ENCODE peak calls at places on chromosome 12, in six cellular contexts. J is A549; N is ovary; H is Peyer's patch; L is CD4-positive, alpha-beta memory T cell; E is spleen. Y is an unnamed sample.

GRCh38 chr12:27505124-27505523 is 18.9 kb upstream of the PPFIBP1 start:
- DNase-seq in J (no peak), E (no peak), N (no peak), L (no peak), H (no peak), Y (no peak)

GRCh38 chr12:46386877-46387629 is 14.5 kb upstream of the SLC38A2 start:
- DNase-seq in H (no peak), N (no peak), J (peak; percentile 47), E (peak; percentile 82), L (no peak), Y (no peak)

GRCh38 chr12:110546339-110546738 is 36.8 kb downstream of the PPTC7 start:
- DNase-seq in J (peak; percentile 28), H (no peak), L (no peak), E (no peak), N (no peak), Y (no peak)

GRCh38 chr12:108622425-108622824 is 11.3 kb downstream of the SELPLG start:
- DNase-seq in E (no peak), H (no peak), J (peak; percentile 65), L (peak; percentile 33), N (no peak), Y (peak; percentile 56)

GRCh38 chr12:113273053-113273725 is 51.9 kb downstream of the TPCN1 start:
- DNase-seq in E (no peak), H (peak; percentile 26), N (no peak), J (no peak), L (no peak), Y (no peak)

GRCh38 chr12:21562859-21563258 is 36.8 kb downstream of the SPX start:
- DNase-seq in N (no peak), L (no peak), J (peak; percentile 46), H (no peak), E (no peak), Y (no peak)

GRCh38 chr12:63918788-63919300 is 74.3 kb downstream of the SRGAP1 start:
- DNase-seq in N (no peak), L (no peak), H (no peak), J (peak; percentile 96), E (no peak), Y (peak; percentile 47)

GRCh38 chr12:126776047-126776446 is 1490.9 kb upstream of the TMEM132C start:
- DNase-seq in J (no peak), L (no peak), H (no peak), E (no peak), N (no peak), Y (no peak)

GRCh38 chr12:108640802-108641445 is 7.2 kb upstream of the SELPLG start:
- DNase-seq in L (no peak), N (no peak), E (peak; percentile 71), J (no peak), H (no peak), Y (no peak)

GRCh38 chr12:89084751-89085150 is 267.6 kb downstream of the DUSP6 start:
- DNase-seq in H (no peak), E (no peak), N (no peak), L (no peak), J (no peak), Y (no peak)

GRCh38 chr12:62757048-62757447 is 177.9 kb downstream of the PPM1H start:
- DNase-seq in J (no peak), H (no peak), N (no peak), L (no peak), E (no peak), Y (no peak)

GRCh38 chr12:54560374-54560858 is 11.0 kb downstream of the PDE1B start:
- DNase-seq in N (peak; percentile 95), L (peak; percentile 88), J (peak; percentile 80), E (peak; percentile 97), H (peak; percentile 80), Y (no peak)

GRCh38 chr12:2803635-2804380 is 8.7 kb upstream of the ITFG2 start:
- DNase-seq in H (no peak), J (no peak), N (no peak), E (peak; percentile 19), L (no peak), Y (no peak)

GRCh38 chr12:53061404-53062010 is 11.6 kb downstream of the TNS2 start:
- DNase-seq in J (peak; percentile 77), N (peak; percentile 54), L (no peak), H (peak; percentile 71), E (peak; percentile 70), Y (peak; percentile 39)

GRCh38 chr12:68557011-68557715 is 53.5 kb upstream of the RAP1B start:
- DNase-seq in J (peak; percentile 20), H (no peak), E (no peak), N (no peak), L (no peak), Y (no peak)

GRCh38 chr12:54993181-54993835 is 8.7 kb upstream of the TESPA1 start:
- DNase-seq in H (no peak), N (peak; percentile 51), J (peak; percentile 75), E (no peak), L (peak; percentile 71), Y (peak; percentile 66)

GRCh38 chr12:52976574-52977071 is 27.7 kb downstream of the KRT18 start:
- DNase-seq in H (no peak), E (no peak), J (peak; percentile 60), N (no peak), L (no peak), Y (peak; percentile 24)

GRCh38 chr12:101287357-101287756 is 7.5 kb downstream of the UTP20 start:
- DNase-seq in E (no peak), L (no peak), N (no peak), H (no peak), J (no peak), Y (no peak)

DNA sequence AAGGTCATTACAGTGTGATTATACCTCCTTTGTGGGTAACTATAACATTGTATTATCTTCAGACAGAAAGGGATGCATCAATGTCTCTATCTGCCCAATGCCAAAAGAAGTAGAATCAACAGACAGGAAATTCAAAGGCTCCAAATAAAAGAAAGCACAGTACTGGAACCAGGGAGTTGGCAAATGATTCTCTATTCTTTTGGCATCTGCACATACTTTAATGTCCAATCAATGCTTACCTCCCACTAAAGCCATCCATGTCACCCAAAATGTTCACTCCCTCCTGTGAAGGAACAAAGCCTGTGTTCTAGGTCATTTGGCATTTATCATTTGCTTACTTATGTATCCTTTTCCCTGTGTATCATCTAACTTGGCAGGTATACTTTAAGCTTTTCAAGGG is 36.7 kb downstream of the KIF21A start:
- DNase-seq in J (no peak), L (no peak), H (no peak), E (no peak), N (no peak), Y (no peak)
- H3K4me1 ChIP-seq in J (peaks cover 10% of the 10 kb centered on the region), L (no peaks in the 10 kb centered on the region), H (no peaks in the 10 kb centered on the region), E (no peaks in the 10 kb centered on the region), N (no peaks in the 10 kb centered on the region), Y (no peaks in the 10 kb centered on the region)

GRCh38 chr12:70052931-70053497 is 190.2 kb upstream of the CNOT2 start:
- DNase-seq in L (no peak), H (no peak), E (no peak), J (peak; percentile 81), N (peak; percentile 20), Y (no peak)

GRCh38 chr12:70048521-70049245 is 194.6 kb upstream of the CNOT2 start:
- DNase-seq in E (no peak), L (no peak), J (no peak), N (no peak), H (no peak), Y (no peak)

GRCh38 chr12:70049596-70050360 is 193.5 kb upstream of the CNOT2 start:
- DNase-seq in J (no peak), L (no peak), E (no peak), N (no peak), H (no peak), Y (no peak)

GRCh38 chr12:70052476-70052875 is 190.8 kb upstream of the CNOT2 start:
- DNase-seq in H (no peak), J (no peak), L (no peak), E (no peak), N (no peak), Y (no peak)
- H3K4me1 ChIP-seq in H (peaks cover 8% of the 10 kb centered on the region), J (peaks cover 10% of the 10 kb centered on the region), L (no peaks in the 10 kb centered on the region), E (no peaks in the 10 kb centered on the region), N (no peaks in the 10 kb centered on the region), Y (no peaks in the 10 kb centered on the region)

GRCh38 chr12:94171595-94171930 is 23.2 kb downstream of the PLXNC1 start:
- DNase-seq in J (no peak), H (no peak), N (no peak), L (no peak), E (no peak), Y (no peak)

GRCh38 chr12:94172973-94173372 is 24.6 kb downstream of the PLXNC1 start:
- DNase-seq in J (peak; percentile 40), L (no peak), E (no peak), H (no peak), N (no peak), Y (no peak)

GRCh38 chr12:94172031-94172430 is 23.7 kb downstream of the PLXNC1 start:
- DNase-seq in J (no peak), N (no peak), L (no peak), E (no peak), H (no peak), Y (no peak)

GRCh38 chr12:94174576-94174975 is 26.2 kb downstream of the PLXNC1 start:
- DNase-seq in J (no peak), E (peak; percentile 89), N (no peak), L (peak; percentile 26), H (no peak), Y (no peak)

DNA sequence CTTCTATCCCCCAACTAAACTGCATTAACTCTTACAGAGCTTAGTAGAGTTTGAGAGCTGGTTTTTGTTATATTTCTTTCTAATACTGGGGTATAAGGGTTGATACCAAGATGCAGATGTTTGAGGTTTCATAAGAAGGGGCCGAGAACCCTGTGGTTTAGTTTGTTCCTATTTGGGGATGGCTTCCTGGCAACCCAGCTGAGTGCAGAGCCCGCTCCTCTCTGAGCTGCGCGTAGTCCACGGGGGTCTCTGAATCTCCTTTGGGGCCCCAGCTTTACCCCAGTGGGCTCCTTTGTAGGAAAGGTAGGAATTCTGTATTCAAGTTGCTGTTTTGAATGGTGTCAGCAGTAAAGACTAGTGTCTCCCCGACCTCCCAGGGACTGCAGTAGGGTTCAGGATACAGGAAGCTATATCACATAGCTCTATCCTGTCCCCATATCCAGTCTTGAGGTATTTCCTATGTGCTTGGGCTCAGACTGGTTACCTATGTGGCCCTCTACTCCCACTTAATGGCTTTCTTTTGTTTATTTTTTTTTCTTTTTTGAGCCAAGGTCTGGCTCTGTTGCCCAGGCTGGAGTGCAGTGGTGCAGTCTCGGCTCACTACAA is 25.4 kb downstream of the PLXNC1 start:
- DNase-seq in N (no peak), E (no peak), L (no peak), J (no peak), H (no peak), Y (no peak)
- H3K4me1 ChIP-seq in N (no peaks in the 10 kb centered on the region), E (peaks cover 42% of the 10 kb centered on the region), L (peaks cover 38% of the 10 kb centered on the region), J (peaks cover 14% of the 10 kb centered on the region), H (peaks cover 15% of the 10 kb centered on the region), Y (no peaks in the 10 kb centered on the region)

DNA sequence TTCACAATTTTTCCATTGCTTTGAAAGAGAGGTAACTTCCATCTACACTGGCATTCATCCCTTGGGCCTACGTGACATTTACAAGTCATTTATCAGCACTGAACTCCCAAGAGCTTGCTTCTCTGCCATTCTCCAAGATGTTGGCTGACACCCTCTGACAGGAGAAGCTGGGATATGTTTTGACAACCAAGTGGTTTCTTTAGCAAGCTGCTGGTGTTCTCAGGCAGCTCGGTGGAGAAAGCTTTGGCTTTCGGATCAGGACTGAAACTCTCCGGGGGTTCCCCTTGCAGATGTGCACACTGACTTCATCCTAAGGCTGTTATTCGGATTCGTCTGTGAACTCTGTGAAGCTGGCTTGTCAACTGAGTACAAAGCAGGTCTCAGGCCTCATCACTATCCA is 15.7 kb downstream of the KCNA5 start:
- DNase-seq in E (no peak), J (no peak), H (no peak), L (no peak), N (no peak), Y (no peak)
- H3K4me1 ChIP-seq in E (no peaks in the 10 kb centered on the region), J (no peaks in the 10 kb centered on the region), H (no peaks in the 10 kb centered on the region), L (no peaks in the 10 kb centered on the region), N (no peaks in the 10 kb centered on the region), Y (no peaks in the 10 kb centered on the region)